ENCODE peak calls at places on chromosomes 3 and 15, in five cellular contexts. Q is EL, E is substantia nigra, P is cardiac muscle cell, N is psoas muscle. O is an unnamed sample.

GRCh38 chr3:23865595-23866396 is 51.0 kb downstream of the NKIRAS1 start:
- DNase-seq in P (peak; percentile 72), E (peak; percentile 11), N (no peak), Q (peak; percentile 70), O (no peak)

GRCh38 chr3:126034481-126035361 is 49.2 kb downstream of the SLC41A3 start:
- DNase-seq in Q (peak; percentile 32), N (no peak), P (no peak), E (no peak), O (no peak)

GRCh38 chr15:43749690-43750345 is 3.6 kb downstream of the PDIA3 start:
- DNase-seq in N (no peak), Q (no peak), P (no peak), E (no peak), O (no peak)

GRCh38 chr3:128496019-128496601 is 3.1 kb upstream of the GATA2 start:
- DNase-seq in Q (no peak), E (no peak), N (no peak), P (no peak), O (no peak)

GRCh38 chr3:155704041-155704440 is 40.8 kb downstream of the PLCH1 start:
- DNase-seq in P (no peak), E (no peak), N (no peak), Q (no peak), O (no peak)

GRCh38 chr3:6807967-6808588 is 52.8 kb upstream of the GRM7 start:
- DNase-seq in N (no peak), E (no peak), Q (no peak), P (no peak), O (no peak)

GRCh38 chr3:10518506-10519150 is 13.2 kb upstream of the ATP2B2 start:
- DNase-seq in E (no peak), N (peak; percentile 79), Q (peak; percentile 71), P (peak; percentile 47), O (no peak)

GRCh38 chr3:149023951-149024350 is 32.6 kb downstream of the GYG1 start:
- DNase-seq in Q (peak; percentile 30), E (no peak), P (no peak), N (no peak), O (no peak)

GRCh38 chr3:58383476-58383875 is 50.2 kb downstream of the PDHB start:
- DNase-seq in N (no peak), P (no peak), Q (peak; percentile 37), E (no peak), O (no peak)

GRCh38 chr3:181868576-181868975 is 156.9 kb downstream of the SOX2 start:
- DNase-seq in Q (no peak), P (no peak), N (no peak), E (no peak), O (no peak)

GRCh38 chr3:104715972-104716371 is 650.7 kb upstream of the ALCAM start:
- DNase-seq in Q (no peak), E (no peak), P (no peak), N (no peak), O (no peak)

GRCh38 chr3:129608087-129608935 is 1.8 kb upstream of the PLXND1 start:
- DNase-seq in P (no peak), Q (peak; percentile 71), N (no peak), E (peak; percentile 24), O (no peak)

GRCh38 chr15:64667736-64668161 is 107.6 kb downstream of the RBPMS2 start:
- DNase-seq in Q (peak; percentile 61), N (no peak), E (no peak), P (no peak), O (no peak)

GRCh38 chr3:46898321-46899150 is 21.0 kb downstream of the PTH1R start:
- DNase-seq in P (no peak), N (peak; percentile 82), Q (no peak), E (no peak), O (no peak)

GRCh38 chr15:60899322-60899966 is 329.7 kb downstream of the RORA start:
- DNase-seq in E (no peak), N (no peak), Q (no peak), P (no peak), O (no peak)

GRCh38 chr3:72655758-72656157 is 192.5 kb downstream of the SHQ1 start:
- DNase-seq in Q (no peak), P (no peak), E (no peak), N (no peak), O (no peak)

GRCh38 chr3:185822221-185822956 is 2.5 kb downstream of the IGF2BP2 start:
- DNase-seq in N (no peak), P (no peak), E (no peak), Q (peak; percentile 83), O (no peak)

GRCh38 chr3:146067048-146067447 is 93.9 kb downstream of the PLOD2 start:
- DNase-seq in N (no peak), E (no peak), P (no peak), Q (peak; percentile 84), O (no peak)

GRCh38 chr3:195080125-195080524 is 190.8 kb downstream of the XXYLT1 start:
- DNase-seq in Q (no peak), E (no peak), N (peak; percentile 53), P (no peak), O (no peak)

GRCh38 chr3:107913671-107914070 is 177.2 kb downstream of the CD47 start:
- DNase-seq in P (no peak), E (no peak), Q (peak; percentile 21), N (no peak), O (no peak)

GRCh38 chr3:180563411-180563810 is 38.6 kb upstream of the TTC14 start:
- DNase-seq in Q (no peak), N (no peak), E (no peak), P (no peak), O (no peak)

GRCh38 chr3:152317956-152318355 is 49.2 kb downstream of the MBNL1 start:
- DNase-seq in P (no peak), N (no peak), Q (peak; percentile 75), E (no peak), O (no peak)

GRCh38 chr3:195549931-195550519 is 6.9 kb upstream of the PPP1R2 start:
- DNase-seq in Q (no peak), P (no peak), N (no peak), E (no peak), O (no peak)

GRCh38 chr3:172760406-172760805 is 9.9 kb downstream of the ECT2 start:
- DNase-seq in E (no peak), Q (peak; percentile 65), P (no peak), N (no peak), O (no peak)

GRCh38 chr15:93033434-93034045 is 55.5 kb downstream of the RGMA start:
- DNase-seq in N (no peak), E (no peak), Q (no peak), P (no peak), O (no peak)

GRCh38 chr3:33798113-33798417 is 365 bp upstream of the PDCD6IP start:
- DNase-seq in N (no peak), P (no peak), Q (no peak), E (no peak), O (no peak)

GRCh38 chr15:34730701-34731100 is 24.1 kb downstream of the GJD2 start:
- DNase-seq in P (no peak), Q (no peak), N (no peak), E (no peak), O (no peak)

GRCh38 chr3:40309925-40310635 is 573 bp downstream of the EIF1B start:
- DNase-seq in E (peak; percentile 18), Q (peak; percentile 36), P (peak; percentile 67), N (peak; percentile 78), O (no peak)

GRCh38 chr15:80174017-80174746 is 21.4 kb downstream of the FAH start:
- DNase-seq in Q (peak; percentile 72), E (no peak), P (no peak), N (peak; percentile 88), O (no peak)

GRCh38 chr3:119595639-119596329 is 1.9 kb upstream of the PLA1A start:
- DNase-seq in Q (no peak), N (peak; percentile 60), E (no peak), P (no peak), O (no peak)

GRCh38 chr3:130699765-130700164 is 46.9 kb downstream of the PIK3R4 start:
- DNase-seq in Q (peak; percentile 21), N (no peak), E (no peak), P (peak; percentile 2), O (no peak)

GRCh38 chr3:5136619-5137429 is 14.7 kb downstream of the ARL8B start:
- DNase-seq in E (no peak), N (no peak), Q (peak; percentile 33), P (peak; percentile 22), O (no peak)

GRCh38 chr15:79004336-79004735 is 59.5 kb upstream of the CTSH start:
- DNase-seq in P (no peak), Q (peak; percentile 93), N (peak; percentile 28), E (no peak), O (no peak)

GRCh38 chr3:118740722-118741290 is 293.8 kb downstream of the IGSF11 start:
- DNase-seq in Q (no peak), N (no peak), E (no peak), P (no peak), O (no peak)

GRCh38 chr15:90530250-90531051 is 728 bp downstream of the CRTC3 start:
- DNase-seq in Q (peak; percentile 38), P (peak; percentile 50), E (peak; percentile 30), N (peak; percentile 74), O (peak; percentile 51)

GRCh38 chr3:6526861-6527260 is 334.1 kb upstream of the GRM7 start:
- DNase-seq in E (no peak), N (no peak), Q (no peak), P (no peak), O (no peak)

GRCh38 chr3:153275514-153275913 is 113.5 kb downstream of the RAP2B start:
- DNase-seq in E (no peak), Q (no peak), P (no peak), N (no peak), O (no peak)